ENCODE peak calls at places on chromosomes 7 and 10, in six cellular contexts. One of them, this sample, is unnamed.
A peak's percentile ranks its signal among the peaks of the same experiment; 100 is the strongest.

GRCh38 chr7:95052692-95053091 is 145.3 kb downstream of the PPP1R9A start:
- DNase-seq in fibroblast of villous mesenchyme: no peak
- DNase-seq in hepatocyte: no peak
- DNase-seq in GM06990: no peak
- DNase-seq in breast epithelium: no peak
- DNase-seq in AG10803: no peak
- DNase-seq in this sample: no peak

GRCh38 chr10:78856421-78856820 is 212.3 kb upstream of the ZMIZ1 start:
- DNase-seq in fibroblast of villous mesenchyme: peak; percentile 13
- DNase-seq in hepatocyte: no peak
- DNase-seq in GM06990: no peak
- DNase-seq in breast epithelium: no peak
- DNase-seq in AG10803: no peak
- DNase-seq in this sample: no peak

GRCh38 chr7:119482209-119482608 is 790.8 kb upstream of the KCND2 start:
- DNase-seq in fibroblast of villous mesenchyme: peak; percentile 13
- DNase-seq in hepatocyte: peak; percentile 58
- DNase-seq in GM06990: peak; percentile 9
- DNase-seq in breast epithelium: no peak
- DNase-seq in AG10803: no peak
- DNase-seq in this sample: peak; percentile 70

GRCh38 chr7:116588641-116589594 is 64.1 kb downstream of the CAV1 start:
- DNase-seq in fibroblast of villous mesenchyme: peak; percentile 79
- DNase-seq in hepatocyte: peak; percentile 72
- DNase-seq in GM06990: peak; percentile 17
- DNase-seq in breast epithelium: no peak
- DNase-seq in AG10803: peak; percentile 64
- DNase-seq in this sample: peak; percentile 70

GRCh38 chr10:95350212-95350829 is 59.5 kb upstream of the PDLIM1 start:
- DNase-seq in fibroblast of villous mesenchyme: peak; percentile 96
- DNase-seq in hepatocyte: no peak
- DNase-seq in GM06990: no peak
- DNase-seq in breast epithelium: no peak
- DNase-seq in AG10803: peak; percentile 77
- DNase-seq in this sample: no peak

GRCh38 chr7:13091974-13092707 is 404.7 kb downstream of the ARL4A start:
- DNase-seq in fibroblast of villous mesenchyme: peak; percentile 89
- DNase-seq in hepatocyte: no peak
- DNase-seq in GM06990: no peak
- DNase-seq in breast epithelium: no peak
- DNase-seq in AG10803: no peak
- DNase-seq in this sample: no peak

GRCh38 chr7:17696422-17696821 is 243.9 kb downstream of the SNX13 start:
- DNase-seq in fibroblast of villous mesenchyme: peak; percentile 81
- DNase-seq in hepatocyte: peak; percentile 56
- DNase-seq in GM06990: no peak
- DNase-seq in breast epithelium: peak; percentile 68
- DNase-seq in AG10803: peak; percentile 62
- DNase-seq in this sample: no peak

GRCh38 chr7:142556745-142557144 is 192.5 kb upstream of the PRSS1 start:
- DNase-seq in fibroblast of villous mesenchyme: peak; percentile 94
- DNase-seq in hepatocyte: peak; percentile 65
- DNase-seq in GM06990: no peak
- DNase-seq in breast epithelium: peak; percentile 56
- DNase-seq in AG10803: peak; percentile 100
- DNase-seq in this sample: no peak

GRCh38 chr7:68014031-68014774 is 1017.6 kb downstream of the TYW1 start:
- DNase-seq in fibroblast of villous mesenchyme: no peak
- DNase-seq in hepatocyte: no peak
- DNase-seq in GM06990: no peak
- DNase-seq in breast epithelium: no peak
- DNase-seq in AG10803: no peak
- DNase-seq in this sample: no peak

GRCh38 chr10:48694371-48695030 is 9.8 kb downstream of the WDFY4 start:
- DNase-seq in fibroblast of villous mesenchyme: no peak
- DNase-seq in hepatocyte: no peak
- DNase-seq in GM06990: no peak
- DNase-seq in breast epithelium: no peak
- DNase-seq in AG10803: no peak
- DNase-seq in this sample: no peak

GRCh38 chr10:36202861-36203260 is 560.8 kb upstream of the FZD8 start:
- DNase-seq in fibroblast of villous mesenchyme: no peak
- DNase-seq in hepatocyte: no peak
- DNase-seq in GM06990: no peak
- DNase-seq in breast epithelium: no peak
- DNase-seq in AG10803: peak; percentile 18
- DNase-seq in this sample: no peak

GRCh38 chr7:91784469-91784868 is 96.0 kb downstream of the MTERF1 start:
- DNase-seq in fibroblast of villous mesenchyme: peak; percentile 53
- DNase-seq in hepatocyte: peak; percentile 58
- DNase-seq in GM06990: no peak
- DNase-seq in breast epithelium: no peak
- DNase-seq in AG10803: peak; percentile 69
- DNase-seq in this sample: peak; percentile 3

GRCh38 chr10:79346388-79347225 is 662 bp upstream of the PPIF start:
- DNase-seq in fibroblast of villous mesenchyme: no peak
- DNase-seq in hepatocyte: no peak
- DNase-seq in GM06990: no peak
- DNase-seq in breast epithelium: no peak
- DNase-seq in AG10803: no peak
- DNase-seq in this sample: peak; percentile 24

GRCh38 chr10:131802991-131803390 is 97.8 kb upstream of the PPP2R2D start:
- DNase-seq in fibroblast of villous mesenchyme: no peak
- DNase-seq in hepatocyte: no peak
- DNase-seq in GM06990: no peak
- DNase-seq in breast epithelium: no peak
- DNase-seq in AG10803: no peak
- DNase-seq in this sample: no peak

GRCh38 chr10:89160339-89160738 is 46.8 kb downstream of the CH25H start:
- DNase-seq in fibroblast of villous mesenchyme: no peak
- DNase-seq in hepatocyte: no peak
- DNase-seq in GM06990: no peak
- DNase-seq in breast epithelium: no peak
- DNase-seq in AG10803: peak; percentile 64
- DNase-seq in this sample: no peak

GRCh38 chr7:100897111-100897608 is 1.5 kb upstream of the ACHE start:
- DNase-seq in fibroblast of villous mesenchyme: no peak
- DNase-seq in hepatocyte: peak; percentile 77
- DNase-seq in GM06990: no peak
- DNase-seq in breast epithelium: no peak
- DNase-seq in AG10803: no peak
- DNase-seq in this sample: no peak

GRCh38 chr7:84248267-84248666 is 53.7 kb upstream of the SEMA3A start:
- DNase-seq in fibroblast of villous mesenchyme: peak; percentile 69
- DNase-seq in hepatocyte: no peak
- DNase-seq in GM06990: no peak
- DNase-seq in breast epithelium: no peak
- DNase-seq in AG10803: peak; percentile 23
- DNase-seq in this sample: peak; percentile 72

GRCh38 chr7:119028736-119029135 is 804.2 kb downstream of the ANKRD7 start:
- DNase-seq in fibroblast of villous mesenchyme: no peak
- DNase-seq in hepatocyte: no peak
- DNase-seq in GM06990: no peak
- DNase-seq in breast epithelium: no peak
- DNase-seq in AG10803: no peak
- DNase-seq in this sample: no peak

GRCh38 chr10:102729090-102730026 is 14.4 kb upstream of the WBP1L start:
- DNase-seq in fibroblast of villous mesenchyme: peak; percentile 81
- DNase-seq in hepatocyte: peak; percentile 91
- DNase-seq in GM06990: peak; percentile 43
- DNase-seq in breast epithelium: peak; percentile 84
- DNase-seq in AG10803: peak; percentile 76
- DNase-seq in this sample: peak; percentile 64

GRCh38 chr7:103073989-103074518 is 542 bp downstream of the FBXL13 start:
- DNase-seq in fibroblast of villous mesenchyme: no peak
- DNase-seq in hepatocyte: peak; percentile 28
- DNase-seq in GM06990: no peak
- DNase-seq in breast epithelium: no peak
- DNase-seq in AG10803: peak; percentile 10
- DNase-seq in this sample: no peak

GRCh38 chr7:112160130-112160770 is 45.9 kb downstream of the DOCK4 start:
- DNase-seq in fibroblast of villous mesenchyme: peak; percentile 41
- DNase-seq in hepatocyte: peak; percentile 51
- DNase-seq in GM06990: no peak
- DNase-seq in breast epithelium: no peak
- DNase-seq in AG10803: no peak
- DNase-seq in this sample: no peak

GRCh38 chr7:25845341-25845923 is 306.6 kb upstream of the NFE2L3 start:
- DNase-seq in fibroblast of villous mesenchyme: no peak
- DNase-seq in hepatocyte: peak; percentile 59
- DNase-seq in GM06990: no peak
- DNase-seq in breast epithelium: no peak
- DNase-seq in AG10803: no peak
- DNase-seq in this sample: no peak

GRCh38 chr7:118104812-118105441 is 79.0 kb upstream of the LSM8 start:
- DNase-seq in fibroblast of villous mesenchyme: peak; percentile 39
- DNase-seq in hepatocyte: peak; percentile 19
- DNase-seq in GM06990: no peak
- DNase-seq in breast epithelium: no peak
- DNase-seq in AG10803: peak; percentile 4
- DNase-seq in this sample: peak; percentile 22

GRCh38 chr7:102152672-102153585 is 133.7 kb upstream of the SH2B2 start:
- DNase-seq in fibroblast of villous mesenchyme: peak; percentile 81
- DNase-seq in hepatocyte: peak; percentile 83
- DNase-seq in GM06990: no peak
- DNase-seq in breast epithelium: no peak
- DNase-seq in AG10803: peak; percentile 38
- DNase-seq in this sample: no peak

GRCh38 chr7:4845740-4846142 is 16.1 kb downstream of the PAPOLB start:
- DNase-seq in fibroblast of villous mesenchyme: no peak
- DNase-seq in hepatocyte: peak; percentile 26
- DNase-seq in GM06990: no peak
- DNase-seq in breast epithelium: no peak
- DNase-seq in AG10803: peak; percentile 5
- DNase-seq in this sample: no peak
- TF ChIP-seq CTCF in fibroblast of villous mesenchyme: peak; percentile 37
- TF ChIP-seq CTCF in hepatocyte: peak; percentile 33
- TF ChIP-seq CTCF in GM06990: no peak
- TF ChIP-seq CTCF in breast epithelium: no peak
- TF ChIP-seq CTCF in AG10803: peak; percentile 17
- TF ChIP-seq CTCF in this sample: no peak

GRCh38 chr7:30658471-30659074 is 23.7 kb downstream of the CRHR2 start:
- DNase-seq in fibroblast of villous mesenchyme: no peak
- DNase-seq in hepatocyte: no peak
- DNase-seq in GM06990: no peak
- DNase-seq in breast epithelium: no peak
- DNase-seq in AG10803: no peak
- DNase-seq in this sample: no peak
- H3K4me3 ChIP-seq in fibroblast of villous mesenchyme: no peak overlapping the region
- H3K4me3 ChIP-seq in hepatocyte: no peak overlapping the region
- H3K4me3 ChIP-seq in GM06990: no peak overlapping the region
- H3K4me3 ChIP-seq in breast epithelium: no peak overlapping the region
- H3K4me3 ChIP-seq in AG10803: no peak overlapping the region
- H3K4me3 ChIP-seq in this sample: no peak overlapping the region

GRCh38 chr7:37832194-37832593 is 16.2 kb upstream of the NME8 start:
- DNase-seq in fibroblast of villous mesenchyme: peak; percentile 11
- DNase-seq in hepatocyte: peak; percentile 73
- DNase-seq in GM06990: peak; percentile 54
- DNase-seq in breast epithelium: no peak
- DNase-seq in AG10803: peak; percentile 4
- DNase-seq in this sample: peak; percentile 80

GRCh38 chr7:37831214-37831613 is 17.2 kb upstream of the NME8 start:
- DNase-seq in fibroblast of villous mesenchyme: no peak
- DNase-seq in hepatocyte: no peak
- DNase-seq in GM06990: no peak
- DNase-seq in breast epithelium: no peak
- DNase-seq in AG10803: no peak
- DNase-seq in this sample: no peak

GRCh38 chr7:37833107-37833817 is 15.1 kb upstream of the NME8 start:
- DNase-seq in fibroblast of villous mesenchyme: peak; percentile 39
- DNase-seq in hepatocyte: peak; percentile 77
- DNase-seq in GM06990: no peak
- DNase-seq in breast epithelium: no peak
- DNase-seq in AG10803: peak; percentile 53
- DNase-seq in this sample: peak; percentile 78

GRCh38 chr7:37833818-37834146 is 14.6 kb upstream of the NME8 start:
- DNase-seq in fibroblast of villous mesenchyme: no peak
- DNase-seq in hepatocyte: no peak
- DNase-seq in GM06990: no peak
- DNase-seq in breast epithelium: no peak
- DNase-seq in AG10803: no peak
- DNase-seq in this sample: no peak
- TF ChIP-seq CTCF in fibroblast of villous mesenchyme: no peak
- TF ChIP-seq CTCF in hepatocyte: no peak
- TF ChIP-seq CTCF in GM06990: no peak
- TF ChIP-seq CTCF in breast epithelium: no peak
- TF ChIP-seq CTCF in AG10803: no peak
- TF ChIP-seq CTCF in this sample: no peak

GRCh38 chr7:4973728-4974198 is 14.8 kb upstream of the MMD2 start:
- DNase-seq in fibroblast of villous mesenchyme: peak; percentile 91
- DNase-seq in hepatocyte: peak; percentile 95
- DNase-seq in GM06990: peak; percentile 92
- DNase-seq in breast epithelium: peak; percentile 88
- DNase-seq in AG10803: peak; percentile 83
- DNase-seq in this sample: peak; percentile 96
- H3K4me3 ChIP-seq in fibroblast of villous mesenchyme: peak overlapping the region; percentile 79
- H3K4me3 ChIP-seq in hepatocyte: peak overlapping the region; percentile 88
- H3K4me3 ChIP-seq in GM06990: peak overlapping the region; percentile 84
- H3K4me3 ChIP-seq in breast epithelium: peak overlapping the region; percentile 87
- H3K4me3 ChIP-seq in AG10803: peak overlapping the region; percentile 77
- H3K4me3 ChIP-seq in this sample: peak overlapping the region; percentile 85

GRCh38 chr7:1812693-1813393 is 142.8 kb downstream of the ELFN1 start:
- DNase-seq in fibroblast of villous mesenchyme: no peak
- DNase-seq in hepatocyte: no peak
- DNase-seq in GM06990: no peak
- DNase-seq in breast epithelium: no peak
- DNase-seq in AG10803: no peak
- DNase-seq in this sample: no peak
- TF ChIP-seq CTCF in fibroblast of villous mesenchyme: peak; percentile 31
- TF ChIP-seq CTCF in hepatocyte: no peak
- TF ChIP-seq CTCF in GM06990: no peak
- TF ChIP-seq CTCF in breast epithelium: no peak
- TF ChIP-seq CTCF in AG10803: no peak
- TF ChIP-seq CTCF in this sample: no peak

GRCh38 chr7:148800677-148801076 is 83.4 kb downstream of the EZH2 start:
- DNase-seq in fibroblast of villous mesenchyme: no peak
- DNase-seq in hepatocyte: no peak
- DNase-seq in GM06990: no peak
- DNase-seq in breast epithelium: no peak
- DNase-seq in AG10803: no peak
- DNase-seq in this sample: no peak
- H3K4me3 ChIP-seq in fibroblast of villous mesenchyme: no peak overlapping the region
- H3K4me3 ChIP-seq in hepatocyte: no peak overlapping the region
- H3K4me3 ChIP-seq in GM06990: no peak overlapping the region
- H3K4me3 ChIP-seq in breast epithelium: no peak overlapping the region
- H3K4me3 ChIP-seq in AG10803: no peak overlapping the region
- H3K4me3 ChIP-seq in this sample: no peak overlapping the region

GRCh38 chr7:70807650-70808049 is 324.3 kb upstream of the GALNT17 start:
- DNase-seq in fibroblast of villous mesenchyme: no peak
- DNase-seq in hepatocyte: no peak
- DNase-seq in GM06990: no peak
- DNase-seq in breast epithelium: no peak
- DNase-seq in AG10803: no peak
- DNase-seq in this sample: peak; percentile 65
- TF ChIP-seq CTCF in fibroblast of villous mesenchyme: no peak
- TF ChIP-seq CTCF in hepatocyte: no peak
- TF ChIP-seq CTCF in GM06990: no peak
- TF ChIP-seq CTCF in breast epithelium: no peak
- TF ChIP-seq CTCF in AG10803: no peak
- TF ChIP-seq CTCF in this sample: no peak